ENCODE peak calls at places on chromosome 14, in nine cellular contexts. One of them, this sample, is unnamed.

GRCh38 chr14:53368714-53369191 is 215.6 kb upstream of the DDHD1 start:
- DNase-seq in hepatic stellate cell: no peak
- DNase-seq in right cardiac atrium: no peak
- DNase-seq in SW480: no peak
- DNase-seq in adrenal gland: no peak
- DNase-seq in T-helper 2 cell: no peak
- DNase-seq in NCI-H1092 treated with DMSO at 0.1 percent for 48 hours: no peak
- DNase-seq in GM18507: no peak
- DNase-seq in RCC 7860: no peak
- DNase-seq in this sample: no peak

GRCh38 chr14:73457050-73457934 is 1.1 kb downstream of the NUMB start:
- DNase-seq in GM18507: no peak
- DNase-seq in RCC 7860: no peak
- DNase-seq in hepatic stellate cell: peak
- DNase-seq in right cardiac atrium: peak
- DNase-seq in SW480: peak
- DNase-seq in T-helper 2 cell: no peak
- DNase-seq in NCI-H1092 treated with DMSO at 0.1 percent for 48 hours: no peak
- DNase-seq in adrenal gland: peak
- DNase-seq in this sample: no peak

GRCh38 chr14:87813691-87814090 is 179.3 kb downstream of the GALC start:
- DNase-seq in hepatic stellate cell: no peak
- DNase-seq in GM18507: no peak
- DNase-seq in SW480: no peak
- DNase-seq in RCC 7860: no peak
- DNase-seq in NCI-H1092 treated with DMSO at 0.1 percent for 48 hours: no peak
- DNase-seq in adrenal gland: no peak
- DNase-seq in right cardiac atrium: no peak
- DNase-seq in T-helper 2 cell: no peak
- DNase-seq in this sample: no peak

GRCh38 chr14:68928770-68929550 is 50.1 kb downstream of the ACTN1 start:
- DNase-seq in GM18507: no peak
- DNase-seq in right cardiac atrium: peak
- DNase-seq in SW480: no peak
- DNase-seq in RCC 7860: no peak
- DNase-seq in hepatic stellate cell: no peak
- DNase-seq in NCI-H1092 treated with DMSO at 0.1 percent for 48 hours: no peak
- DNase-seq in adrenal gland: no peak
- DNase-seq in T-helper 2 cell: no peak
- DNase-seq in this sample: no peak

GRCh38 chr14:99706121-99706900 is 22.2 kb downstream of the CYP46A1 start:
- DNase-seq in RCC 7860: no peak
- DNase-seq in NCI-H1092 treated with DMSO at 0.1 percent for 48 hours: no peak
- DNase-seq in T-helper 2 cell: no peak
- DNase-seq in hepatic stellate cell: no peak
- DNase-seq in adrenal gland: no peak
- DNase-seq in GM18507: no peak
- DNase-seq in SW480: no peak
- DNase-seq in right cardiac atrium: no peak
- DNase-seq in this sample: no peak

GRCh38 chr14:56797003-56797568 is 13.2 kb downstream of the OTX2 start:
- DNase-seq in NCI-H1092 treated with DMSO at 0.1 percent for 48 hours: no peak
- DNase-seq in hepatic stellate cell: no peak
- DNase-seq in adrenal gland: no peak
- DNase-seq in right cardiac atrium: no peak
- DNase-seq in SW480: no peak
- DNase-seq in GM18507: no peak
- DNase-seq in RCC 7860: no peak
- DNase-seq in T-helper 2 cell: no peak
- DNase-seq in this sample: no peak

GRCh38 chr14:36315159-36315853 is 5.1 kb downstream of the MBIP start:
- DNase-seq in adrenal gland: no peak
- DNase-seq in RCC 7860: no peak
- DNase-seq in GM18507: no peak
- DNase-seq in T-helper 2 cell: peak
- DNase-seq in hepatic stellate cell: no peak
- DNase-seq in SW480: no peak
- DNase-seq in NCI-H1092 treated with DMSO at 0.1 percent for 48 hours: peak
- DNase-seq in right cardiac atrium: no peak
- DNase-seq in this sample: no peak

GRCh38 chr14:90140298-90140955 is 78.6 kb downstream of the KCNK13 start:
- DNase-seq in T-helper 2 cell: no peak
- DNase-seq in GM18507: no peak
- DNase-seq in RCC 7860: no peak
- DNase-seq in right cardiac atrium: no peak
- DNase-seq in NCI-H1092 treated with DMSO at 0.1 percent for 48 hours: no peak
- DNase-seq in adrenal gland: no peak
- DNase-seq in hepatic stellate cell: no peak
- DNase-seq in SW480: peak
- DNase-seq in this sample: no peak

GRCh38 chr14:64692597-64693350 is 11.4 kb upstream of the PLEKHG3 start:
- DNase-seq in RCC 7860: no peak
- DNase-seq in T-helper 2 cell: no peak
- DNase-seq in adrenal gland: no peak
- DNase-seq in GM18507: no peak
- DNase-seq in NCI-H1092 treated with DMSO at 0.1 percent for 48 hours: no peak
- DNase-seq in hepatic stellate cell: no peak
- DNase-seq in SW480: no peak
- DNase-seq in right cardiac atrium: peak
- DNase-seq in this sample: no peak

GRCh38 chr14:36662543-36663403 is 1.1 kb downstream of the PAX9 start:
- DNase-seq in hepatic stellate cell: no peak
- DNase-seq in T-helper 2 cell: no peak
- DNase-seq in adrenal gland: no peak
- DNase-seq in GM18507: no peak
- DNase-seq in right cardiac atrium: peak
- DNase-seq in NCI-H1092 treated with DMSO at 0.1 percent for 48 hours: peak
- DNase-seq in RCC 7860: no peak
- DNase-seq in SW480: peak
- DNase-seq in this sample: no peak

GRCh38 chr14:60250318-60251035 is 1.5 kb downstream of the PPM1A start:
- DNase-seq in T-helper 2 cell: no peak
- DNase-seq in SW480: peak
- DNase-seq in GM18507: no peak
- DNase-seq in adrenal gland: no peak
- DNase-seq in RCC 7860: peak
- DNase-seq in NCI-H1092 treated with DMSO at 0.1 percent for 48 hours: no peak
- DNase-seq in right cardiac atrium: no peak
- DNase-seq in hepatic stellate cell: peak
- DNase-seq in this sample: no peak

GRCh38 chr14:64721899-64722298 is 17.7 kb downstream of the PLEKHG3 start:
- DNase-seq in T-helper 2 cell: no peak
- DNase-seq in GM18507: no peak
- DNase-seq in hepatic stellate cell: no peak
- DNase-seq in SW480: no peak
- DNase-seq in RCC 7860: no peak
- DNase-seq in right cardiac atrium: no peak
- DNase-seq in NCI-H1092 treated with DMSO at 0.1 percent for 48 hours: no peak
- DNase-seq in adrenal gland: no peak
- DNase-seq in this sample: no peak

GRCh38 chr14:68283378-68284123 is 464.0 kb downstream of the RAD51B start:
- DNase-seq in RCC 7860: peak
- DNase-seq in SW480: no peak
- DNase-seq in adrenal gland: no peak
- DNase-seq in GM18507: no peak
- DNase-seq in NCI-H1092 treated with DMSO at 0.1 percent for 48 hours: no peak
- DNase-seq in right cardiac atrium: peak
- DNase-seq in T-helper 2 cell: peak
- DNase-seq in hepatic stellate cell: no peak
- DNase-seq in this sample: peak

GRCh38 chr14:77311217-77311616 is 9.5 kb downstream of the POMT2 start:
- DNase-seq in T-helper 2 cell: no peak
- DNase-seq in adrenal gland: no peak
- DNase-seq in RCC 7860: no peak
- DNase-seq in GM18507: no peak
- DNase-seq in hepatic stellate cell: no peak
- DNase-seq in NCI-H1092 treated with DMSO at 0.1 percent for 48 hours: no peak
- DNase-seq in SW480: no peak
- DNase-seq in right cardiac atrium: no peak
- DNase-seq in this sample: no peak

GRCh38 chr14:65798216-65798615 is 385.7 kb downstream of the FUT8 start:
- DNase-seq in T-helper 2 cell: no peak
- DNase-seq in hepatic stellate cell: no peak
- DNase-seq in NCI-H1092 treated with DMSO at 0.1 percent for 48 hours: no peak
- DNase-seq in SW480: no peak
- DNase-seq in RCC 7860: no peak
- DNase-seq in right cardiac atrium: no peak
- DNase-seq in GM18507: no peak
- DNase-seq in adrenal gland: no peak
- DNase-seq in this sample: no peak

GRCh38 chr14:80419339-80419738 is 208.0 kb upstream of the DIO2 start:
- DNase-seq in T-helper 2 cell: no peak
- DNase-seq in RCC 7860: no peak
- DNase-seq in GM18507: no peak
- DNase-seq in NCI-H1092 treated with DMSO at 0.1 percent for 48 hours: peak
- DNase-seq in SW480: no peak
- DNase-seq in hepatic stellate cell: no peak
- DNase-seq in right cardiac atrium: no peak
- DNase-seq in adrenal gland: no peak
- DNase-seq in this sample: no peak

GRCh38 chr14:103679351-103679750 is 35.9 kb downstream of the XRCC3 start:
- DNase-seq in hepatic stellate cell: no peak
- DNase-seq in SW480: peak
- DNase-seq in adrenal gland: peak
- DNase-seq in GM18507: peak
- DNase-seq in right cardiac atrium: peak
- DNase-seq in T-helper 2 cell: peak
- DNase-seq in NCI-H1092 treated with DMSO at 0.1 percent for 48 hours: no peak
- DNase-seq in RCC 7860: no peak
- DNase-seq in this sample: peak

GRCh38 chr14:101109981-101110728 is 206.6 kb upstream of the RTL1 start:
- DNase-seq in right cardiac atrium: no peak
- DNase-seq in NCI-H1092 treated with DMSO at 0.1 percent for 48 hours: peak
- DNase-seq in RCC 7860: no peak
- DNase-seq in SW480: no peak
- DNase-seq in adrenal gland: peak
- DNase-seq in GM18507: no peak
- DNase-seq in T-helper 2 cell: no peak
- DNase-seq in hepatic stellate cell: no peak
- DNase-seq in this sample: no peak

GRCh38 chr14:20469890-20470858 is 968 bp downstream of the PNP start:
- DNase-seq in GM18507: peak
- DNase-seq in RCC 7860: peak
- DNase-seq in NCI-H1092 treated with DMSO at 0.1 percent for 48 hours: peak
- DNase-seq in T-helper 2 cell: peak
- DNase-seq in right cardiac atrium: peak
- DNase-seq in SW480: peak
- DNase-seq in adrenal gland: peak
- DNase-seq in hepatic stellate cell: peak
- DNase-seq in this sample: peak

GRCh38 chr14:38646391-38646790 is 390.5 kb upstream of the CLEC14A start:
- DNase-seq in RCC 7860: no peak
- DNase-seq in right cardiac atrium: no peak
- DNase-seq in GM18507: no peak
- DNase-seq in NCI-H1092 treated with DMSO at 0.1 percent for 48 hours: no peak
- DNase-seq in adrenal gland: no peak
- DNase-seq in hepatic stellate cell: no peak
- DNase-seq in T-helper 2 cell: no peak
- DNase-seq in SW480: no peak
- DNase-seq in this sample: no peak

GRCh38 chr14:37584211-37585100 is 10.6 kb downstream of the FOXA1 start:
- DNase-seq in SW480: no peak
- DNase-seq in RCC 7860: no peak
- DNase-seq in T-helper 2 cell: no peak
- DNase-seq in hepatic stellate cell: no peak
- DNase-seq in adrenal gland: no peak
- DNase-seq in NCI-H1092 treated with DMSO at 0.1 percent for 48 hours: peak
- DNase-seq in right cardiac atrium: no peak
- DNase-seq in GM18507: no peak
- DNase-seq in this sample: no peak

GRCh38 chr14:55102141-55102547 is 26.9 kb upstream of the LGALS3 start:
- DNase-seq in SW480: peak
- DNase-seq in T-helper 2 cell: peak
- DNase-seq in right cardiac atrium: peak
- DNase-seq in adrenal gland: peak
- DNase-seq in NCI-H1092 treated with DMSO at 0.1 percent for 48 hours: peak
- DNase-seq in hepatic stellate cell: peak
- DNase-seq in RCC 7860: peak
- DNase-seq in GM18507: peak
- DNase-seq in this sample: no peak

GRCh38 chr14:75070383-75070782 is 942 bp downstream of the ZC2HC1C start:
- DNase-seq in RCC 7860: no peak
- DNase-seq in NCI-H1092 treated with DMSO at 0.1 percent for 48 hours: no peak
- DNase-seq in adrenal gland: no peak
- DNase-seq in T-helper 2 cell: no peak
- DNase-seq in right cardiac atrium: peak
- DNase-seq in SW480: no peak
- DNase-seq in GM18507: no peak
- DNase-seq in hepatic stellate cell: no peak
- DNase-seq in this sample: no peak

GRCh38 chr14:92926931-92927330 is 4.0 kb downstream of the CHGA start:
- DNase-seq in NCI-H1092 treated with DMSO at 0.1 percent for 48 hours: no peak
- DNase-seq in right cardiac atrium: no peak
- DNase-seq in hepatic stellate cell: no peak
- DNase-seq in T-helper 2 cell: no peak
- DNase-seq in adrenal gland: no peak
- DNase-seq in SW480: no peak
- DNase-seq in RCC 7860: no peak
- DNase-seq in GM18507: no peak
- DNase-seq in this sample: no peak

GRCh38 chr14:87013583-87013982 is 979.4 kb downstream of the GALC start:
- DNase-seq in right cardiac atrium: no peak
- DNase-seq in NCI-H1092 treated with DMSO at 0.1 percent for 48 hours: no peak
- DNase-seq in SW480: no peak
- DNase-seq in hepatic stellate cell: no peak
- DNase-seq in adrenal gland: no peak
- DNase-seq in RCC 7860: peak
- DNase-seq in GM18507: no peak
- DNase-seq in T-helper 2 cell: no peak
- DNase-seq in this sample: no peak

GRCh38 chr14:88181072-88181471 is 142.0 kb downstream of the KCNK10 start:
- DNase-seq in hepatic stellate cell: no peak
- DNase-seq in RCC 7860: no peak
- DNase-seq in right cardiac atrium: no peak
- DNase-seq in NCI-H1092 treated with DMSO at 0.1 percent for 48 hours: no peak
- DNase-seq in adrenal gland: no peak
- DNase-seq in SW480: no peak
- DNase-seq in T-helper 2 cell: no peak
- DNase-seq in GM18507: no peak
- DNase-seq in this sample: no peak

GRCh38 chr14:104035300-104035699 is 50.2 kb upstream of the ASPG start:
- DNase-seq in right cardiac atrium: no peak
- DNase-seq in adrenal gland: no peak
- DNase-seq in T-helper 2 cell: no peak
- DNase-seq in RCC 7860: no peak
- DNase-seq in SW480: no peak
- DNase-seq in hepatic stellate cell: no peak
- DNase-seq in GM18507: no peak
- DNase-seq in NCI-H1092 treated with DMSO at 0.1 percent for 48 hours: peak
- DNase-seq in this sample: no peak

This sample was measured in T follicular helper cell.